ENCODE peak calls at places on chromosomes 13 and 19, in eight cellular contexts. P is GM06990, R is choroid plexus epithelial cell, H is A549, W is thoracic aorta, Y is Caco-2, B is brain microvascular endothelial cell, E is cardiac fibroblast. V is an unnamed sample.

GRCh38 chr13:102012299-102013293 is 389.3 kb downstream of the FGF14 start:
- DNase-seq in P (no peak), R (no peak), H (no peak), W (peak), Y (no peak), B (no peak), E (no peak), V (no peak)

GRCh38 chr13:76887070-76887563 is 912 bp upstream of the KCTD12 start:
- DNase-seq in P (peak), R (no peak), H (no peak), W (no peak), Y (peak), B (no peak), E (no peak), V (no peak)

GRCh38 chr13:21043898-21044297 is 17.5 kb downstream of the LATS2 start:
- DNase-seq in P (no peak), R (peak), H (no peak), W (no peak), Y (no peak), B (peak), E (peak), V (no peak)

GRCh38 chr19:52398091-52398461 is 427 bp downstream of the ZNF528 start:
- DNase-seq in P (no peak), R (peak), H (no peak), W (no peak), Y (no peak), B (peak), E (no peak), V (no peak)

GRCh38 chr19:50332014-50332263 is 2.8 kb upstream of the KCNC3 start:
- DNase-seq in P (no peak), R (no peak), H (no peak), W (no peak), Y (no peak), B (no peak), E (no peak), V (peak)

GRCh38 chr13:37617162-37617561 is 18.6 kb upstream of the POSTN start:
- DNase-seq in P (no peak), R (peak), H (no peak), W (no peak), Y (peak), B (peak), E (peak), V (no peak)

GRCh38 chr13:42048625-42049453 is at the start of gene DGKH:
- DNase-seq in P (peak), R (peak), H (peak), W (peak), Y (peak), B (peak), E (peak), V (peak)

GRCh38 chr19:35592226-35592625 is 6.3 kb downstream of the PMIS2 start:
- DNase-seq in P (no peak), R (peak), H (peak), W (no peak), Y (peak), B (no peak), E (peak), V (peak)

GRCh38 chr19:57302727-57303401 is 17.4 kb upstream of the ZNF543 start:
- DNase-seq in P (no peak), R (peak), H (no peak), W (no peak), Y (peak), B (no peak), E (peak), V (no peak)

GRCh38 chr19:31278555-31279435 is 70.4 kb downstream of the TSHZ3 start:
- DNase-seq in P (no peak), R (no peak), H (no peak), W (no peak), Y (no peak), B (no peak), E (no peak), V (no peak)

GRCh38 chr13:51453308-51453958 is 597 bp upstream of the INTS6 start:
- DNase-seq in P (peak), R (no peak), H (peak), W (peak), Y (no peak), B (peak), E (no peak), V (peak)

GRCh38 chr13:110106726-110107125 is 200.2 kb downstream of the COL4A1 start:
- DNase-seq in P (no peak), R (no peak), H (no peak), W (no peak), Y (no peak), B (no peak), E (no peak), V (no peak)

GRCh38 chr13:44306401-44307192 is 67.0 kb upstream of the SERP2 start:
- DNase-seq in P (no peak), R (peak), H (peak), W (no peak), Y (no peak), B (peak), E (peak), V (no peak)

GRCh38 chr13:50735071-50735470 is 108.4 kb downstream of the DLEU7 start:
- DNase-seq in P (no peak), R (no peak), H (no peak), W (no peak), Y (no peak), B (no peak), E (peak), V (no peak)

DNA sequence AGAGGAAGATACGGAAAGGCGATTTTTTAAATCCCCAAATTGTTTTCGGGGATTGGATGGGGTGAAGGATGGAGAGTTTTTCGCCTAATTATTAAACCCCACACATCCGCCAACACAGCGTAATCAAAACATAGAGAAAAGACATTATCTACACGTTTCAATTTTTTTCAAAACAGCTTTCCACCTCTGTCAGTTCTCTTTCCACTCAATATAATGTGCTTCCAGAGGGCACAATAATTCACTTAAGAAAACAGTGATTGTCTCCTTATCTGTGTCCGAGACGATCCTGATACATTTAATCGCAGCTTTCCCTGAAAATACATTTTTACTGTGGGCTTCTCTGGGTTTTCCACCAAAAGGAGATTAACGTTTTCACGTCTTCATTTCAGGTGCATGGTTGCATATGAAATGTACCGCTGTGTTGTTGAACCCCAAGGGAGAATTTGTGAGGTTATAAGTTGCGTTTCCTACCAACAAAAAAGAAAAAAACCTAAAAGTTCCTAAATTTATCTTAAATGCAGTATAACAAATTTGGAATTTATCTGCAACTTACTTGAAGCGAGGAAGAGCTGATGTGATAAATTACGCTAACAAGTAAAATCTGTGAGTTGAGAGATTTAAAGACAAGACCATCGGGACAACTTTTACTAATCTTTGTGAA is 625 bp upstream of the OBI1 start:
- DNase-seq in P (no peak), R (no peak), H (peak), W (no peak), Y (no peak), B (no peak), E (peak), V (peak)
- H3K4me3 ChIP-seq in P (peak), R (peak), H (peak), W (peak), Y (peak), B (peak), E (peak), V (peak)

GRCh38 chr19:2198317-2198716 is 34.6 kb downstream of the DOT1L start:
- DNase-seq in P (no peak), R (no peak), H (no peak), W (no peak), Y (no peak), B (no peak), E (no peak), V (no peak)

GRCh38 chr19:2197270-2197669 is 33.5 kb downstream of the DOT1L start:
- DNase-seq in P (no peak), R (no peak), H (no peak), W (no peak), Y (no peak), B (no peak), E (no peak), V (no peak)

GRCh38 chr19:2201473-2202148 is 34.5 kb downstream of the PLEKHJ1 start:
- DNase-seq in P (no peak), R (no peak), H (no peak), W (no peak), Y (no peak), B (no peak), E (no peak), V (no peak)

GRCh38 chr19:2199861-2200623 is 36.1 kb downstream of the PLEKHJ1 start:
- DNase-seq in P (no peak), R (no peak), H (no peak), W (no peak), Y (no peak), B (no peak), E (no peak), V (no peak)

GRCh38 chr19:2199215-2199614 is 35.5 kb downstream of the DOT1L start:
- DNase-seq in P (no peak), R (no peak), H (peak), W (no peak), Y (no peak), B (no peak), E (no peak), V (peak)
- TF ChIP-seq CTCF in P (peak), R (peak), H (no peak), W (peak), Y (no peak), B (peak), E (peak), V (peak)

GRCh38 chr19:28456264-28456663 is 756.7 kb downstream of the UQCRFS1 start:
- DNase-seq in P (no peak), R (no peak), H (no peak), W (no peak), Y (no peak), B (no peak), E (no peak), V (no peak)

GRCh38 chr19:28454083-28454482 is 758.9 kb downstream of the UQCRFS1 start:
- DNase-seq in P (no peak), R (peak), H (no peak), W (no peak), Y (no peak), B (no peak), E (peak), V (no peak)

GRCh38 chr19:28457620-28458019 is 755.3 kb downstream of the UQCRFS1 start:
- DNase-seq in P (no peak), R (no peak), H (no peak), W (no peak), Y (no peak), B (no peak), E (no peak), V (no peak)

GRCh38 chr19:28456708-28457320 is 756.1 kb downstream of the UQCRFS1 start:
- DNase-seq in P (no peak), R (no peak), H (no peak), W (no peak), Y (no peak), B (no peak), E (no peak), V (peak)
- H3K4me3 ChIP-seq in P (no peak), R (no peak), H (no peak), W (no peak), Y (no peak), B (no peak), E (no peak), V (no peak)

DNA sequence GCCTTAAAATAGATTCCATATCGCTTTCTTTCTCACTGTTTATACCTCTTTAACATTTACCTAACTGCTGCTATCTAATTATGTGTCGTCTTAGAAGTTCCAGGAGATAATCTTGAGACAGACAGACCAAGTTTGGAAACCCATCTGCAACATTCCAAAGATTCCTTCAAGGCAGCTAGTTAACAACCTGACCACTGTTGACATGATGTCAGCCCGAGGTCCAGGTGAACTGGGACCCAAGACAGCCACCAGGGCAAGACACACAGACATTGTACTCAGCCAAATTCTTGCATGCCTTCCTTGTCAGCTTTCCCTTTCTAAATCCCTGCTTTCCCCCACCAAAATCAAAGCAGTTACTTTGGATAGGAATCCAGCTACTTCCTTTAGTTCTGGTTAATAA is 1476.5 kb upstream of the PRR20A start:
- DNase-seq in P (no peak), R (no peak), H (no peak), W (no peak), Y (peak), B (no peak), E (no peak), V (no peak)
- TF ChIP-seq CTCF in P (no peak), R (no peak), H (no peak), W (no peak), Y (no peak), B (no peak), E (no peak), V (no peak)

DNA sequence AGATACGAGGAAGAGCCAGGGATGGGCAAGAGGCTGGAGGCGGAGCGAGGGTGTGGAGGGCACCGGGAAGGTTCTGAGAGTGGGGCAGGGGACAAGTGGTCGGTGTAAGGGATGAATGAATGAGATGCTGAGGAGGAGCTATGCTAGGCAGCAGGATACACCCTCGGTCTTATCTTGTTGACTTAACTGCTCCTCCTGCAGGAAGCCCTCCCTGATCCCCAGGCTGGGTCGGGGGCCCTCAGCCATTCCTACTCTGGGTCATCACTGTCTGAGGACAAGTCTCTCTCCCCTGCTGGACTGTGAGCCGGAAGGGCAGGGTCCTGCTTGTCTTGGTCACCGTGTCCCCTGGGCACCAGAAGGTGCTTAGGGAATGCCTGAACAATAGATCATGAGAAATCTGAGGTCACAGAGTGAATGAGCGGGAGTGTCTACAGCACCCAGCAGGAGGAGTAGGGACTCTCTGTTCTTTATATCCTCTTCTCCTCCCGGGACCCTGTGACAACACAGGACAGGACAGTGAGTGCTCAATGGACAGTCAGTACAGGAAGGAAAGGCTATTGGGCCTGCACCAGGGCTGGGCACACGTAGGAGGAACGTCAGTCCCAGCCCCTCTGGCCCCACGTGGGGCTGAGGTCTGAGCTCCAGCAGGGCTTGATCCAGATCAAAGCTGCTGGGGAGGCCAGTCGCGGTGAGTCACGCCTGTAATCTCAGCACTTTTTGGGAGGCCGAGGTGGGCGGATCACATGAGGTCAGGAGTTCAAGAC is 6.5 kb downstream of the NKPD1 start:
- DNase-seq in P (no peak), R (peak), H (no peak), W (no peak), Y (peak), B (peak), E (peak), V (no peak)
- H3K4me3 ChIP-seq in P (no peak), R (no peak), H (no peak), W (peak), Y (peak), B (no peak), E (peak), V (no peak)

DNA sequence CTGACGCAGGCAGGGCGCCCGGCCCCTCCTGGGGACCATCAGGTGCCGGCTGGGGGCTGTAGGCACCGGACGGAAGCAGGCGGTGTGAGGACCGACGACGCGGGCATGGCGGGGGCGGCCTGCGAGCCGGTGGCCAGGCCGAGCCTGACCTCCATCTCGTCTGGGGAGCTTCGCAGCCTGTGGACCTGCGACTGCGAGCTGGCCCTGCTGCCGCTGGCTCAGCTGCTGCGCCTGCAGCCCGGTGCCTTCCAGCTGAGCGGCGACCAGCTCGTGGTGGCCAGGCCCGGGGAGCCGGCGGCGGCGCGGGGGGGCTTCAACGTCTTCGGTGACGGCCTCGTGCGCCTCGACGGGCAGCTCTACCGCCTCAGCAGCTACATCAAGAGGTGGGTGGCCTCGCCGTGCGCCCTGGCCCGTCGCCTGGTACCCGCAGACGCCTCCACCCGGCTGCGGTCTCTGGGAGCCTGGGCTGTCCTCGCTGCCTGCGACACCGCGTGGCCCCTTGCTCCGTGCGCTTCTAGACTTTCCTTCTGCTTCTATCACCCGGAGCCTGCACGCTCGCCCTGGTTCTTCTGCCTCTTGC is 430 bp downstream of the MEDAG start:
- DNase-seq in P (no peak), R (peak), H (no peak), W (no peak), Y (no peak), B (no peak), E (no peak), V (no peak)
- TF ChIP-seq CTCF in P (no peak), R (no peak), H (no peak), W (no peak), Y (no peak), B (no peak), E (no peak), V (no peak)